ENCODE peak calls at places on chromosomes 12 and 14, in ten cellular contexts. K is effector memory CD4-positive, alpha-beta T cell; J is T follicular helper cell; M is EH; H is lower leg skin; S is NCI-H1105; Z is NCI-H524; W is posterior cingulate gyrus; E is tibial artery; Y is AG09319. V is an unnamed sample.

GRCh38 chr12:108589028-108589839 is 8.7 kb downstream of the TMEM119 start:
- DNase-seq in K (no peak), J (no peak), M (no peak), H (no peak), S (no peak), Z (no peak), W (peak), E (no peak), Y (peak), V (no peak)

GRCh38 chr14:53458368-53458814 is 305.3 kb upstream of the DDHD1 start:
- DNase-seq in K (no peak), J (no peak), M (peak), H (no peak), S (no peak), Z (no peak), W (no peak), E (no peak), Y (peak), V (peak)

GRCh38 chr12:64404470-64405446 is 566 bp downstream of the XPOT start:
- DNase-seq in K (peak), J (peak), M (peak), H (peak), S (peak), Z (peak), W (peak), E (peak), Y (peak), V (no peak)

GRCh38 chr14:92527724-92528123 is 14.1 kb downstream of the RIN3 start:
- DNase-seq in K (no peak), J (no peak), M (no peak), H (no peak), S (no peak), Z (no peak), W (no peak), E (no peak), Y (no peak), V (no peak)

GRCh38 chr14:72788255-72788654 is 105.6 kb downstream of the DPF3 start:
- DNase-seq in K (no peak), J (no peak), M (no peak), H (no peak), S (no peak), Z (no peak), W (no peak), E (no peak), Y (no peak), V (no peak)

GRCh38 chr12:100675432-100675831 is 101.9 kb downstream of the GAS2L3 start:
- DNase-seq in K (no peak), J (no peak), M (peak), H (no peak), S (peak), Z (no peak), W (no peak), E (peak), Y (peak), V (peak)

GRCh38 chr14:104341532-104342434 is 203.4 kb downstream of the KIF26A start:
- DNase-seq in K (no peak), J (no peak), M (no peak), H (peak), S (no peak), Z (peak), W (peak), E (no peak), Y (no peak), V (no peak)

GRCh38 chr14:24915958-24916595 is 133.9 kb downstream of the STXBP6 start:
- DNase-seq in K (no peak), J (no peak), M (peak), H (no peak), S (no peak), Z (no peak), W (no peak), E (no peak), Y (no peak), V (no peak)

GRCh38 chr14:48319823-48320222 is 644.4 kb upstream of the MDGA2 start:
- DNase-seq in K (no peak), J (no peak), M (no peak), H (no peak), S (no peak), Z (no peak), W (no peak), E (no peak), Y (no peak), V (no peak)

GRCh38 chr12:15599266-15600037 is 189.7 kb downstream of the EPS8 start:
- DNase-seq in K (no peak), J (no peak), M (peak), H (no peak), S (peak), Z (peak), W (no peak), E (no peak), Y (peak), V (no peak)

GRCh38 chr14:44211718-44212117 is 295.4 kb downstream of the FSCB start:
- DNase-seq in K (no peak), J (no peak), M (no peak), H (no peak), S (no peak), Z (no peak), W (no peak), E (no peak), Y (no peak), V (no peak)

GRCh38 chr12:50401383-50402155 is 884 bp downstream of the LARP4 start:
- DNase-seq in K (no peak), J (no peak), M (peak), H (peak), S (no peak), Z (peak), W (no peak), E (peak), Y (no peak), V (no peak)

GRCh38 chr12:64457036-64457435 is 5.1 kb downstream of the TBK1 start:
- DNase-seq in K (no peak), J (no peak), M (no peak), H (no peak), S (no peak), Z (no peak), W (no peak), E (no peak), Y (no peak), V (no peak)

GRCh38 chr14:104657114-104657524 is 32.3 kb upstream of the INF2 start:
- DNase-seq in K (no peak), J (no peak), M (no peak), H (no peak), S (no peak), Z (no peak), W (peak), E (no peak), Y (no peak), V (no peak)

GRCh38 chr14:96698846-96699543 is 98.2 kb upstream of the VRK1 start:
- DNase-seq in K (no peak), J (no peak), M (no peak), H (no peak), S (no peak), Z (no peak), W (no peak), E (no peak), Y (no peak), V (no peak)

GRCh38 chr12:82366182-82366581 is 7.9 kb downstream of the METTL25 start:
- DNase-seq in K (no peak), J (no peak), M (peak), H (no peak), S (no peak), Z (peak), W (no peak), E (no peak), Y (no peak), V (no peak)

GRCh38 chr12:71440393-71441349 is 1.1 kb downstream of the LGR5 start:
- DNase-seq in K (no peak), J (no peak), M (peak), H (no peak), S (no peak), Z (peak), W (peak), E (no peak), Y (no peak), V (no peak)

GRCh38 chr14:51097287-51097686 is 2.4 kb upstream of the TRIM9 start:
- DNase-seq in K (no peak), J (no peak), M (no peak), H (no peak), S (no peak), Z (no peak), W (no peak), E (no peak), Y (no peak), V (no peak)

GRCh38 chr14:34912182-34912581 is 37.0 kb upstream of the BAZ1A start:
- DNase-seq in K (no peak), J (no peak), M (no peak), H (no peak), S (no peak), Z (peak), W (no peak), E (no peak), Y (no peak), V (no peak)

GRCh38 chr14:101119830-101120571 is 216.5 kb upstream of the RTL1 start:
- DNase-seq in K (no peak), J (no peak), M (peak), H (peak), S (no peak), Z (no peak), W (peak), E (peak), Y (no peak), V (no peak)

GRCh38 chr14:32635103-32635719 is 303.5 kb upstream of the NPAS3 start:
- DNase-seq in K (no peak), J (no peak), M (peak), H (no peak), S (no peak), Z (no peak), W (no peak), E (no peak), Y (no peak), V (no peak)

GRCh38 chr12:26471560-26471959 is 276.2 kb downstream of the SSPN start:
- DNase-seq in K (no peak), J (no peak), M (peak), H (no peak), S (no peak), Z (no peak), W (no peak), E (no peak), Y (peak), V (no peak)

GRCh38 chr12:42733911-42734310 is 144.4 kb upstream of the PRICKLE1 start:
- DNase-seq in K (no peak), J (no peak), M (no peak), H (no peak), S (no peak), Z (no peak), W (no peak), E (no peak), Y (no peak), V (no peak)

GRCh38 chr14:90625445-90625844 is 190.8 kb downstream of the TTC7B start:
- DNase-seq in K (no peak), J (no peak), M (no peak), H (no peak), S (no peak), Z (peak), W (no peak), E (no peak), Y (no peak), V (no peak)

GRCh38 chr14:85165091-85165490 is 364.9 kb upstream of the FLRT2 start:
- DNase-seq in K (no peak), J (no peak), M (peak), H (no peak), S (no peak), Z (peak), W (no peak), E (no peak), Y (no peak), V (no peak)

GRCh38 chr12:6183689-6184441 is 16.3 kb upstream of the CD9 start:
- DNase-seq in K (no peak), J (no peak), M (peak), H (peak), S (no peak), Z (no peak), W (peak), E (no peak), Y (no peak), V (no peak)

GRCh38 chr12:47794679-47795078 is 21.6 kb downstream of the SLC48A1 start:
- DNase-seq in K (no peak), J (no peak), M (no peak), H (no peak), S (no peak), Z (no peak), W (peak), E (no peak), Y (no peak), V (no peak)

GRCh38 chr12:65653321-65653720 is 171.0 kb upstream of the HMGA2 start:
- DNase-seq in K (no peak), J (no peak), M (no peak), H (no peak), S (no peak), Z (no peak), W (no peak), E (no peak), Y (no peak), V (no peak)

GRCh38 chr14:39841088-39841487 is 408.9 kb upstream of the FBXO33 start:
- DNase-seq in K (no peak), J (no peak), M (no peak), H (no peak), S (no peak), Z (no peak), W (no peak), E (no peak), Y (no peak), V (no peak)

GRCh38 chr12:90940872-90941499 is 14.0 kb downstream of the CCER1 start:
- DNase-seq in K (no peak), J (no peak), M (peak), H (no peak), S (peak), Z (peak), W (no peak), E (no peak), Y (no peak), V (peak)